ENCODE peak calls at places on chromosomes 12 and 14, in ten cellular contexts. One of them, this sample, is unnamed.

GRCh38 chr14:93959239-93960107 is 16.9 kb downstream of the ASB2 start:
- DNase-seq in left ventricle myocardium inferior: no peak
- DNase-seq in CD8-positive, alpha-beta T cell: peak; percentile 95
- DNase-seq in body of pancreas: peak; percentile 47
- DNase-seq in A549: peak; percentile 92
- DNase-seq in heart right ventricle: no peak
- DNase-seq in right cardiac atrium: no peak
- DNase-seq in ovary: no peak
- DNase-seq in hepatocyte: peak; percentile 94
- DNase-seq in neural progenitor cell: no peak
- DNase-seq in this sample: peak; percentile 47

GRCh38 chr12:116222358-116222757 is 55.1 kb downstream of the MED13L start:
- DNase-seq in left ventricle myocardium inferior: no peak
- DNase-seq in CD8-positive, alpha-beta T cell: no peak
- DNase-seq in body of pancreas: peak; percentile 68
- DNase-seq in A549: no peak
- DNase-seq in heart right ventricle: no peak
- DNase-seq in right cardiac atrium: peak; percentile 55
- DNase-seq in ovary: peak; percentile 90
- DNase-seq in hepatocyte: peak; percentile 78
- DNase-seq in neural progenitor cell: no peak
- DNase-seq in this sample: peak; percentile 95

GRCh38 chr14:89625988-89626806 is 209.2 kb upstream of the FOXN3 start:
- DNase-seq in left ventricle myocardium inferior: no peak
- DNase-seq in CD8-positive, alpha-beta T cell: no peak
- DNase-seq in body of pancreas: no peak
- DNase-seq in A549: no peak
- DNase-seq in heart right ventricle: no peak
- DNase-seq in right cardiac atrium: no peak
- DNase-seq in ovary: no peak
- DNase-seq in hepatocyte: no peak
- DNase-seq in neural progenitor cell: no peak
- DNase-seq in this sample: no peak

GRCh38 chr12:42118136-42118879 is 26.4 kb downstream of the GXYLT1 start:
- DNase-seq in left ventricle myocardium inferior: no peak
- DNase-seq in CD8-positive, alpha-beta T cell: no peak
- DNase-seq in body of pancreas: no peak
- DNase-seq in A549: no peak
- DNase-seq in heart right ventricle: no peak
- DNase-seq in right cardiac atrium: no peak
- DNase-seq in ovary: no peak
- DNase-seq in hepatocyte: no peak
- DNase-seq in neural progenitor cell: no peak
- DNase-seq in this sample: no peak

GRCh38 chr14:105229099-105229655 is 19.2 kb upstream of the BTBD6 start:
- DNase-seq in left ventricle myocardium inferior: no peak
- DNase-seq in CD8-positive, alpha-beta T cell: no peak
- DNase-seq in body of pancreas: no peak
- DNase-seq in A549: no peak
- DNase-seq in heart right ventricle: no peak
- DNase-seq in right cardiac atrium: no peak
- DNase-seq in ovary: no peak
- DNase-seq in hepatocyte: no peak
- DNase-seq in neural progenitor cell: no peak
- DNase-seq in this sample: no peak

GRCh38 chr14:103382375-103382774 is 2.8 kb upstream of the MARK3 start:
- DNase-seq in left ventricle myocardium inferior: no peak
- DNase-seq in CD8-positive, alpha-beta T cell: no peak
- DNase-seq in body of pancreas: no peak
- DNase-seq in A549: no peak
- DNase-seq in heart right ventricle: no peak
- DNase-seq in right cardiac atrium: no peak
- DNase-seq in ovary: no peak
- DNase-seq in hepatocyte: peak; percentile 60
- DNase-seq in neural progenitor cell: no peak
- DNase-seq in this sample: no peak

GRCh38 chr12:27332407-27333310 is at the start of gene BMAL2:
- DNase-seq in left ventricle myocardium inferior: peak; percentile 36
- DNase-seq in CD8-positive, alpha-beta T cell: peak; percentile 19
- DNase-seq in body of pancreas: peak; percentile 36
- DNase-seq in A549: peak; percentile 64
- DNase-seq in heart right ventricle: peak; percentile 46
- DNase-seq in right cardiac atrium: peak; percentile 55
- DNase-seq in ovary: peak; percentile 21
- DNase-seq in hepatocyte: peak; percentile 75
- DNase-seq in neural progenitor cell: peak; percentile 85
- DNase-seq in this sample: peak; percentile 57

GRCh38 chr14:66443158-66443695 is 42.9 kb upstream of the CCDC196 start:
- DNase-seq in left ventricle myocardium inferior: no peak
- DNase-seq in CD8-positive, alpha-beta T cell: no peak
- DNase-seq in body of pancreas: no peak
- DNase-seq in A549: no peak
- DNase-seq in heart right ventricle: no peak
- DNase-seq in right cardiac atrium: no peak
- DNase-seq in ovary: no peak
- DNase-seq in hepatocyte: no peak
- DNase-seq in neural progenitor cell: no peak
- DNase-seq in this sample: no peak

GRCh38 chr12:130138478-130138877 is 23.8 kb upstream of the FZD10 start:
- DNase-seq in left ventricle myocardium inferior: no peak
- DNase-seq in CD8-positive, alpha-beta T cell: no peak
- DNase-seq in body of pancreas: no peak
- DNase-seq in A549: no peak
- DNase-seq in heart right ventricle: no peak
- DNase-seq in right cardiac atrium: no peak
- DNase-seq in ovary: no peak
- DNase-seq in hepatocyte: no peak
- DNase-seq in neural progenitor cell: no peak
- DNase-seq in this sample: no peak

GRCh38 chr14:73785834-73786631 is 65.6 kb upstream of the PTGR2 start:
- DNase-seq in left ventricle myocardium inferior: peak; percentile 70
- DNase-seq in CD8-positive, alpha-beta T cell: peak; percentile 74
- DNase-seq in body of pancreas: peak; percentile 71
- DNase-seq in A549: peak; percentile 60
- DNase-seq in heart right ventricle: peak; percentile 73
- DNase-seq in right cardiac atrium: peak; percentile 77
- DNase-seq in ovary: peak; percentile 75
- DNase-seq in hepatocyte: peak; percentile 86
- DNase-seq in neural progenitor cell: peak; percentile 69
- DNase-seq in this sample: peak; percentile 96

GRCh38 chr12:122845041-122845864 is 10.0 kb downstream of the HIP1R start:
- DNase-seq in left ventricle myocardium inferior: no peak
- DNase-seq in CD8-positive, alpha-beta T cell: no peak
- DNase-seq in body of pancreas: no peak
- DNase-seq in A549: no peak
- DNase-seq in heart right ventricle: no peak
- DNase-seq in right cardiac atrium: no peak
- DNase-seq in ovary: no peak
- DNase-seq in hepatocyte: no peak
- DNase-seq in neural progenitor cell: no peak
- DNase-seq in this sample: no peak

GRCh38 chr14:105865266-105865903 is 339.0 kb downstream of the TMEM121 start:
- DNase-seq in left ventricle myocardium inferior: peak; percentile 12
- DNase-seq in CD8-positive, alpha-beta T cell: no peak
- DNase-seq in body of pancreas: peak; percentile 8
- DNase-seq in A549: no peak
- DNase-seq in heart right ventricle: no peak
- DNase-seq in right cardiac atrium: no peak
- DNase-seq in ovary: no peak
- DNase-seq in hepatocyte: no peak
- DNase-seq in neural progenitor cell: no peak
- DNase-seq in this sample: no peak

GRCh38 chr12:69097619-69098368 is 141.6 kb upstream of the CPSF6 start:
- DNase-seq in left ventricle myocardium inferior: no peak
- DNase-seq in CD8-positive, alpha-beta T cell: no peak
- DNase-seq in body of pancreas: no peak
- DNase-seq in A549: no peak
- DNase-seq in heart right ventricle: no peak
- DNase-seq in right cardiac atrium: no peak
- DNase-seq in ovary: no peak
- DNase-seq in hepatocyte: no peak
- DNase-seq in neural progenitor cell: no peak
- DNase-seq in this sample: no peak

GRCh38 chr14:53703457-53703856 is 253.2 kb downstream of the BMP4 start:
- DNase-seq in left ventricle myocardium inferior: no peak
- DNase-seq in CD8-positive, alpha-beta T cell: no peak
- DNase-seq in body of pancreas: no peak
- DNase-seq in A549: no peak
- DNase-seq in heart right ventricle: no peak
- DNase-seq in right cardiac atrium: no peak
- DNase-seq in ovary: no peak
- DNase-seq in hepatocyte: no peak
- DNase-seq in neural progenitor cell: no peak
- DNase-seq in this sample: no peak

GRCh38 chr14:61188196-61188595 is 92.9 kb downstream of the TMEM30B start:
- DNase-seq in left ventricle myocardium inferior: peak; percentile 44
- DNase-seq in CD8-positive, alpha-beta T cell: no peak
- DNase-seq in body of pancreas: no peak
- DNase-seq in A549: peak; percentile 43
- DNase-seq in heart right ventricle: peak; percentile 41
- DNase-seq in right cardiac atrium: peak; percentile 65
- DNase-seq in ovary: peak; percentile 30
- DNase-seq in hepatocyte: no peak
- DNase-seq in neural progenitor cell: peak; percentile 21
- DNase-seq in this sample: no peak

GRCh38 chr14:55139152-55139551 is 10.1 kb downstream of the LGALS3 start:
- DNase-seq in left ventricle myocardium inferior: no peak
- DNase-seq in CD8-positive, alpha-beta T cell: no peak
- DNase-seq in body of pancreas: no peak
- DNase-seq in A549: no peak
- DNase-seq in heart right ventricle: no peak
- DNase-seq in right cardiac atrium: no peak
- DNase-seq in ovary: no peak
- DNase-seq in hepatocyte: no peak
- DNase-seq in neural progenitor cell: no peak
- DNase-seq in this sample: no peak
- H3K27ac ChIP-seq in left ventricle myocardium inferior: peak overlapping the region; percentile 86
- H3K27ac ChIP-seq in CD8-positive, alpha-beta T cell: no peak overlapping the region
- H3K27ac ChIP-seq in body of pancreas: no peak overlapping the region
- H3K27ac ChIP-seq in A549: no peak overlapping the region
- H3K27ac ChIP-seq in heart right ventricle: no peak overlapping the region
- H3K27ac ChIP-seq in right cardiac atrium: peak overlapping the region; percentile 38
- H3K27ac ChIP-seq in ovary: no peak overlapping the region
- H3K27ac ChIP-seq in hepatocyte: peak overlapping the region; percentile 7
- H3K27ac ChIP-seq in neural progenitor cell: no peak overlapping the region
- H3K27ac ChIP-seq in this sample: no peak overlapping the region

GRCh38 chr12:77032406-77032805 is 33.0 kb downstream of the E2F7 start:
- DNase-seq in left ventricle myocardium inferior: no peak
- DNase-seq in CD8-positive, alpha-beta T cell: no peak
- DNase-seq in body of pancreas: no peak
- DNase-seq in A549: no peak
- DNase-seq in heart right ventricle: no peak
- DNase-seq in right cardiac atrium: no peak
- DNase-seq in ovary: no peak
- DNase-seq in hepatocyte: no peak
- DNase-seq in neural progenitor cell: no peak
- DNase-seq in this sample: no peak
- H3K27ac ChIP-seq in left ventricle myocardium inferior: no peak overlapping the region
- H3K27ac ChIP-seq in CD8-positive, alpha-beta T cell: no peak overlapping the region
- H3K27ac ChIP-seq in body of pancreas: no peak overlapping the region
- H3K27ac ChIP-seq in A549: no peak overlapping the region
- H3K27ac ChIP-seq in heart right ventricle: no peak overlapping the region
- H3K27ac ChIP-seq in right cardiac atrium: no peak overlapping the region
- H3K27ac ChIP-seq in ovary: no peak overlapping the region
- H3K27ac ChIP-seq in hepatocyte: no peak overlapping the region
- H3K27ac ChIP-seq in neural progenitor cell: no peak overlapping the region
- H3K27ac ChIP-seq in this sample: no peak overlapping the region

GRCh38 chr14:68938515-68939423 is 40.3 kb downstream of the ACTN1 start:
- DNase-seq in left ventricle myocardium inferior: peak; percentile 13
- DNase-seq in CD8-positive, alpha-beta T cell: no peak
- DNase-seq in body of pancreas: peak; percentile 77
- DNase-seq in A549: peak; percentile 64
- DNase-seq in heart right ventricle: no peak
- DNase-seq in right cardiac atrium: peak; percentile 51
- DNase-seq in ovary: no peak
- DNase-seq in hepatocyte: peak; percentile 63
- DNase-seq in neural progenitor cell: no peak
- DNase-seq in this sample: no peak
- H3K27ac ChIP-seq in left ventricle myocardium inferior: peak overlapping the region; percentile 87
- H3K27ac ChIP-seq in CD8-positive, alpha-beta T cell: peak overlapping the region; percentile 25
- H3K27ac ChIP-seq in body of pancreas: peak overlapping the region; percentile 88
- H3K27ac ChIP-seq in A549: peak overlapping the region; percentile 98
- H3K27ac ChIP-seq in heart right ventricle: peak overlapping the region; percentile 89
- H3K27ac ChIP-seq in right cardiac atrium: peak overlapping the region; percentile 92
- H3K27ac ChIP-seq in ovary: peak overlapping the region; percentile 9
- H3K27ac ChIP-seq in hepatocyte: peak overlapping the region; percentile 89
- H3K27ac ChIP-seq in neural progenitor cell: peak overlapping the region; percentile 34
- H3K27ac ChIP-seq in this sample: peak overlapping the region; percentile 69

GRCh38 chr14:77648520-77649200 is 32.2 kb upstream of the SPTLC2 start:
- DNase-seq in left ventricle myocardium inferior: no peak
- DNase-seq in CD8-positive, alpha-beta T cell: no peak
- DNase-seq in body of pancreas: no peak
- DNase-seq in A549: no peak
- DNase-seq in heart right ventricle: no peak
- DNase-seq in right cardiac atrium: no peak
- DNase-seq in ovary: no peak
- DNase-seq in hepatocyte: no peak
- DNase-seq in neural progenitor cell: no peak
- DNase-seq in this sample: no peak

GRCh38 chr14:77649326-77649725 is 32.9 kb upstream of the SPTLC2 start:
- DNase-seq in left ventricle myocardium inferior: no peak
- DNase-seq in CD8-positive, alpha-beta T cell: no peak
- DNase-seq in body of pancreas: no peak
- DNase-seq in A549: no peak
- DNase-seq in heart right ventricle: no peak
- DNase-seq in right cardiac atrium: no peak
- DNase-seq in ovary: no peak
- DNase-seq in hepatocyte: no peak
- DNase-seq in neural progenitor cell: no peak
- DNase-seq in this sample: peak; percentile 22

GRCh38 chr14:77646907-77647306 is 30.5 kb upstream of the SPTLC2 start:
- DNase-seq in left ventricle myocardium inferior: no peak
- DNase-seq in CD8-positive, alpha-beta T cell: no peak
- DNase-seq in body of pancreas: no peak
- DNase-seq in A549: no peak
- DNase-seq in heart right ventricle: no peak
- DNase-seq in right cardiac atrium: no peak
- DNase-seq in ovary: no peak
- DNase-seq in hepatocyte: no peak
- DNase-seq in neural progenitor cell: no peak
- DNase-seq in this sample: no peak

GRCh38 chr14:77645520-77646230 is 29.2 kb upstream of the SPTLC2 start:
- DNase-seq in left ventricle myocardium inferior: no peak
- DNase-seq in CD8-positive, alpha-beta T cell: no peak
- DNase-seq in body of pancreas: no peak
- DNase-seq in A549: no peak
- DNase-seq in heart right ventricle: no peak
- DNase-seq in right cardiac atrium: no peak
- DNase-seq in ovary: no peak
- DNase-seq in hepatocyte: no peak
- DNase-seq in neural progenitor cell: no peak
- DNase-seq in this sample: no peak

DNA sequence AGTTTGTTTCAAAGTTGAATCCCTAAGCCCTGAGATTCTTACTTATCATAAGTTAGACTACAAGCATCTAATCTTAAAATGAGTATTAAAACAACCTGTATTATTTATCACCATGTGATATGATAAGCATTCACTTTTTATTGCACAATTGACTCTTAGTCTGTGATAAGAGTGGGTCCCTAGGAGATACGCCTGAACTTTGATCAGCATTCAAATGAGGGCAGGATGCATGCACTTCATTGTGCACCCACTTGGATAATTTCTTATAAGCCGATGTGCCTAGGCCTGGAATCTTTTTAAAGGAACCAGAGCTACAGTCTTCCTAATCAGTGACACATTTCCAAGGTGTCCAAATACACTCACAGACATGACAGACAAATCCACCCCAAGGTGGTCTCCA is 31.4 kb upstream of the SPTLC2 start:
- DNase-seq in left ventricle myocardium inferior: no peak
- DNase-seq in CD8-positive, alpha-beta T cell: no peak
- DNase-seq in body of pancreas: no peak
- DNase-seq in A549: no peak
- DNase-seq in heart right ventricle: no peak
- DNase-seq in right cardiac atrium: no peak
- DNase-seq in ovary: no peak
- DNase-seq in hepatocyte: peak; percentile 25
- DNase-seq in neural progenitor cell: no peak
- DNase-seq in this sample: no peak
- H3K27ac ChIP-seq in left ventricle myocardium inferior: no peak overlapping the region
- H3K27ac ChIP-seq in CD8-positive, alpha-beta T cell: no peak overlapping the region
- H3K27ac ChIP-seq in body of pancreas: no peak overlapping the region
- H3K27ac ChIP-seq in A549: no peak overlapping the region
- H3K27ac ChIP-seq in heart right ventricle: no peak overlapping the region
- H3K27ac ChIP-seq in right cardiac atrium: no peak overlapping the region
- H3K27ac ChIP-seq in ovary: no peak overlapping the region
- H3K27ac ChIP-seq in hepatocyte: peak overlapping the region; percentile 38
- H3K27ac ChIP-seq in neural progenitor cell: no peak overlapping the region
- H3K27ac ChIP-seq in this sample: no peak overlapping the region

This sample was measured in cardiac muscle cell.